ENCODE peak calls at places on chromosomes 11 and 22, in eight cellular contexts. E is BE2C, O is breast epithelium, Y is stomach, S is colonic mucosa, P is foreskin fibroblast, H is GM23338, W is dorsolateral prefrontal cortex. F is an unnamed sample.

GRCh38 chr22:25829808-25830777 is 88.1 kb downstream of the MYO18B start:
- DNase-seq in E (peak; percentile 73), O (no peak), Y (no peak), S (no peak), P (no peak), H (no peak), W (no peak), F (no peak)

GRCh38 chr11:8033312-8033715 is 46.2 kb downstream of the EIF3F start:
- DNase-seq in E (peak; percentile 82), O (peak; percentile 78), Y (peak; percentile 81), S (peak; percentile 67), P (peak; percentile 91), H (peak; percentile 93), W (peak; percentile 74), F (peak; percentile 91)

GRCh38 chr11:47132490-47132889 is 44.2 kb downstream of the ARFGAP2 start:
- DNase-seq in E (no peak), O (no peak), Y (peak; percentile 60), S (no peak), P (no peak), H (no peak), W (no peak), F (no peak)

GRCh38 chr11:3193373-3194015 is 25.1 kb downstream of the MRGPRG start:
- DNase-seq in E (no peak), O (peak; percentile 44), Y (peak; percentile 22), S (no peak), P (no peak), H (no peak), W (no peak), F (no peak)

GRCh38 chr11:126233391-126233790 is 21.8 kb downstream of the FAM118B start:
- DNase-seq in E (no peak), O (no peak), Y (no peak), S (no peak), P (peak; percentile 47), H (no peak), W (no peak), F (no peak)

GRCh38 chr11:19980957-19981669 is 179.2 kb downstream of the DBX1 start:
- DNase-seq in E (no peak), O (no peak), Y (no peak), S (no peak), P (peak; percentile 54), H (no peak), W (no peak), F (peak; percentile 78)

GRCh38 chr11:1871531-1871930 is 18.6 kb downstream of the LSP1 start:
- DNase-seq in E (no peak), O (no peak), Y (no peak), S (no peak), P (no peak), H (no peak), W (no peak), F (no peak)

GRCh38 chr11:88815505-88815904 is 250.3 kb downstream of the GRM5 start:
- DNase-seq in E (no peak), O (no peak), Y (no peak), S (no peak), P (no peak), H (no peak), W (no peak), F (no peak)

GRCh38 chr22:11253000-11253511 is 4274.9 kb upstream of the OR11H1 start:
- DNase-seq in E (peak; percentile 1), O (peak; percentile 38), Y (no peak), S (no peak), P (no peak), H (no peak), W (no peak), F (no peak)

GRCh38 chr22:24284747-24285203 is 14.1 kb downstream of the SPECC1L start:
- DNase-seq in E (no peak), O (no peak), Y (no peak), S (no peak), P (peak; percentile 64), H (no peak), W (no peak), F (peak; percentile 32)

GRCh38 chr22:47094861-47095330 is 332.4 kb downstream of the TBC1D22A start:
- DNase-seq in E (no peak), O (no peak), Y (no peak), S (no peak), P (peak; percentile 36), H (no peak), W (no peak), F (no peak)

GRCh38 chr11:1138053-1138452 is 19.7 kb upstream of the MUC5AC start:
- DNase-seq in E (no peak), O (no peak), Y (no peak), S (no peak), P (peak; percentile 39), H (no peak), W (peak; percentile 1), F (no peak)

GRCh38 chr11:3905080-3905953 is 49.9 kb downstream of the STIM1 start:
- DNase-seq in E (no peak), O (no peak), Y (peak; percentile 34), S (peak; percentile 64), P (peak; percentile 76), H (peak; percentile 13), W (no peak), F (peak; percentile 86)

GRCh38 chr11:2399488-2400068 is 972 bp upstream of the TSSC4 start:
- DNase-seq in E (no peak), O (no peak), Y (peak; percentile 37), S (peak; percentile 43), P (peak; percentile 57), H (peak; percentile 46), W (no peak), F (peak; percentile 41)

GRCh38 chr22:29581799-29582198 is 886 bp upstream of the NIPSNAP1 start:
- DNase-seq in E (no peak), O (no peak), Y (peak; percentile 56), S (peak; percentile 78), P (no peak), H (peak; percentile 34), W (no peak), F (no peak)

GRCh38 chr11:11284481-11284880 is 68.6 kb downstream of the CSNK2A3 start:
- DNase-seq in E (no peak), O (no peak), Y (no peak), S (no peak), P (no peak), H (no peak), W (no peak), F (no peak)

GRCh38 chr22:28902490-28902889 is 19.1 kb downstream of the ZNRF3 start:
- DNase-seq in E (no peak), O (no peak), Y (no peak), S (no peak), P (no peak), H (no peak), W (no peak), F (no peak)

GRCh38 chr11:36702330-36703054 is 104.5 kb upstream of the RAG2 start:
- DNase-seq in E (peak; percentile 18), O (no peak), Y (no peak), S (peak; percentile 38), P (peak; percentile 80), H (peak; percentile 85), W (peak; percentile 30), F (peak; percentile 77)

GRCh38 chr22:38947321-38948112 is 9.9 kb upstream of the APOBEC3A start:
- DNase-seq in E (no peak), O (no peak), Y (no peak), S (no peak), P (no peak), H (no peak), W (no peak), F (no peak)

GRCh38 chr11:128291043-128291442 is 296.3 kb downstream of the ETS1 start:
- DNase-seq in E (no peak), O (no peak), Y (no peak), S (no peak), P (no peak), H (no peak), W (no peak), F (no peak)

GRCh38 chr22:25404923-25405853 is 159.3 kb upstream of the GRK3 start:
- DNase-seq in E (peak; percentile 77), O (peak; percentile 73), Y (peak; percentile 83), S (peak; percentile 83), P (peak; percentile 90), H (peak; percentile 64), W (peak; percentile 58), F (peak; percentile 55)

GRCh38 chr11:67428052-67429001 is at the start of gene RPS6KB2:
- DNase-seq in E (peak; percentile 98), O (peak; percentile 99), Y (peak; percentile 100), S (peak; percentile 100), P (peak; percentile 99), H (peak; percentile 99), W (peak; percentile 99), F (peak; percentile 98)
- TF ChIP-seq CTCF in E (no peak), O (peak; percentile 7), Y (no peak), S (no peak), P (no peak), H (no peak), W (no peak), F (no peak)

GRCh38 chr11:13944801-13945505 is 17.6 kb upstream of the SPON1 start:
- DNase-seq in E (no peak), O (no peak), Y (no peak), S (no peak), P (peak; percentile 23), H (no peak), W (no peak), F (no peak)
- H3K4me3 ChIP-seq in E (no peak overlapping the region), O (no peak overlapping the region), Y (no peak overlapping the region), S (no peak overlapping the region), P (no peak overlapping the region), H (no peak overlapping the region), W (no peak overlapping the region), F (no peak overlapping the region)

GRCh38 chr22:35582861-35583670 is 34.1 kb downstream of the MB start:
- DNase-seq in E (peak; percentile 64), O (no peak), Y (peak; percentile 67), S (peak; percentile 54), P (peak; percentile 79), H (peak; percentile 78), W (peak; percentile 58), F (peak; percentile 74)
- TF ChIP-seq CTCF in E (peak; percentile 97), O (peak; percentile 88), Y (peak; percentile 84), S (peak; percentile 87), P (peak; percentile 88), H (peak; percentile 91), W (peak; percentile 96), F (peak; percentile 87)

GRCh38 chr11:45413156-45413833 is 127.2 kb upstream of the SYT13 start:
- DNase-seq in E (no peak), O (no peak), Y (no peak), S (no peak), P (no peak), H (no peak), W (no peak), F (no peak)

GRCh38 chr11:45410391-45411215 is 124.5 kb upstream of the SYT13 start:
- DNase-seq in E (no peak), O (no peak), Y (no peak), S (no peak), P (no peak), H (peak; percentile 64), W (no peak), F (no peak)

GRCh38 chr11:45411221-45411946 is 125.2 kb upstream of the SYT13 start:
- DNase-seq in E (no peak), O (no peak), Y (no peak), S (no peak), P (peak; percentile 61), H (peak; percentile 18), W (no peak), F (peak; percentile 47)

GRCh38 chr11:45412521-45412920 is 126.4 kb upstream of the SYT13 start:
- DNase-seq in E (no peak), O (no peak), Y (no peak), S (no peak), P (no peak), H (peak; percentile 28), W (no peak), F (no peak)

DNA sequence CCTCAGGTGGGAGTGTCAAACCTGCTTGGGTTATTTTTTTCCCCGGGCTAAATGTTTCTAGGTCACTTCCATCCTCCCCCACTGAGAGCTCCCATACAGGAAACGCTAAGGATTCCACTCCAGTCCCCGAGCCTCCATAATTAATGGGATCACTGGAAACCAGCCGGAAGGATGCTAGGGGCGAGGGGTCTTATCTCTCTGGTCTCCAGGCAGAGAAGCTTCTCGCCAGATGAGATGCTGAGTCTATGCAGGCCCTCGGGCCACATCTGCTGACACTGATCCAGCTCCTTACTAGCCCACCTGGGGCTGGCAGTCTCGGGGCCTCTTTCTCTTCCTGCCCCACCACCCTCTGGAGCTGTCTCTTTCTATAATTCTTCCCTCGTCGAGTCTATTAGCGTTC is 125.9 kb upstream of the SYT13 start:
- DNase-seq in E (peak; percentile 77), O (no peak), Y (no peak), S (no peak), P (no peak), H (peak; percentile 67), W (no peak), F (no peak)
- H3K4me3 ChIP-seq in E (peak overlapping the region; percentile 5), O (no peak overlapping the region), Y (no peak overlapping the region), S (no peak overlapping the region), P (no peak overlapping the region), H (peak overlapping the region; percentile 38), W (no peak overlapping the region), F (no peak overlapping the region)